ENCODE peak calls at places on chromosomes 5 and 9, in five cellular contexts. R is GM12865; T is CD8-positive, alpha-beta T cell; S is breast epithelium; Z is BJ. G is an unnamed sample.

GRCh38 chr5:36874465-36874864 is 2.1 kb upstream of the NIPBL start:
- DNase-seq in R (no peak), T (no peak), S (no peak), Z (no peak), G (no peak)

GRCh38 chr5:4700082-4700481 is 440.0 kb upstream of the ADAMTS16 start:
- DNase-seq in R (peak), T (no peak), S (peak), Z (no peak), G (no peak)

GRCh38 chr5:1551913-1552312 is 28.2 kb upstream of the LPCAT1 start:
- DNase-seq in R (no peak), T (no peak), S (peak), Z (no peak), G (no peak)

GRCh38 chr5:126334755-126335154 is 88.5 kb upstream of the GRAMD2B start:
- DNase-seq in R (no peak), T (no peak), S (no peak), Z (no peak), G (no peak)

GRCh38 chr5:31781772-31782171 is 142.8 kb downstream of the PDZD2 start:
- DNase-seq in R (no peak), T (no peak), S (no peak), Z (no peak), G (no peak)

GRCh38 chr5:177366528-177367322 is 9.0 kb downstream of the RGS14 start:
- DNase-seq in R (no peak), T (no peak), S (peak), Z (peak), G (no peak)

GRCh38 chr9:27355166-27355565 is 58.2 kb upstream of the EQTN start:
- DNase-seq in R (no peak), T (no peak), S (no peak), Z (no peak), G (no peak)

GRCh38 chr9:935348-935965 is 41.0 kb upstream of the DMRT3 start:
- DNase-seq in R (no peak), T (no peak), S (no peak), Z (no peak), G (no peak)

GRCh38 chr5:57592236-57592635 is 109.6 kb upstream of the ACTBL2 start:
- DNase-seq in R (no peak), T (no peak), S (no peak), Z (no peak), G (no peak)

GRCh38 chr5:912356-913091 is 19.8 kb downstream of the TRIP13 start:
- DNase-seq in R (no peak), T (peak), S (peak), Z (peak), G (peak)

GRCh38 chr5:133788121-133788520 is 175.8 kb upstream of the FSTL4 start:
- DNase-seq in R (no peak), T (no peak), S (no peak), Z (no peak), G (no peak)

GRCh38 chr9:110125207-110125751 is 82.7 kb downstream of the C9orf152 start:
- DNase-seq in R (no peak), T (no peak), S (peak), Z (peak), G (peak)

GRCh38 chr9:132908635-132909034 is 29.9 kb downstream of the SPACA9 start:
- DNase-seq in R (no peak), T (peak), S (no peak), Z (no peak), G (no peak)

GRCh38 chr5:169801324-169801777 is 164.3 kb downstream of the DOCK2 start:
- DNase-seq in R (peak), T (no peak), S (no peak), Z (no peak), G (no peak)

GRCh38 chr9:93673271-93673843 is 97.0 kb downstream of the PHF2 start:
- DNase-seq in R (no peak), T (peak), S (peak), Z (no peak), G (no peak)

GRCh38 chr9:126756876-126757415 is 47.9 kb upstream of the ZBTB43 start:
- DNase-seq in R (no peak), T (no peak), S (peak), Z (no peak), G (no peak)

GRCh38 chr5:176810084-176810597 is at the start of gene UNC5A:
- DNase-seq in R (peak), T (peak), S (no peak), Z (no peak), G (no peak)

GRCh38 chr9:112747094-112747493 is 3.5 kb upstream of the SNX30 start:
- DNase-seq in R (no peak), T (no peak), S (no peak), Z (no peak), G (no peak)

GRCh38 chr5:4442221-4442620 is 697.9 kb upstream of the ADAMTS16 start:
- DNase-seq in R (no peak), T (no peak), S (no peak), Z (no peak), G (no peak)

GRCh38 chr5:31990701-31991110 is 183.4 kb downstream of the GOLPH3 start:
- DNase-seq in R (no peak), T (no peak), S (no peak), Z (peak), G (no peak)

GRCh38 chr5:171893290-171893890 is 107.8 kb downstream of the SMIM23 start:
- DNase-seq in R (no peak), T (no peak), S (no peak), Z (peak), G (peak)

GRCh38 chr9:4320021-4320420 is 20.2 kb upstream of the GLIS3 start:
- DNase-seq in R (no peak), T (no peak), S (no peak), Z (no peak), G (no peak)

GRCh38 chr9:109463924-109464625 is 34.0 kb downstream of the PTPN3 start:
- DNase-seq in R (peak), T (no peak), S (no peak), Z (no peak), G (no peak)

GRCh38 chr5:155871623-155872022 is 455.3 kb upstream of the SGCD start:
- DNase-seq in R (no peak), T (no peak), S (no peak), Z (no peak), G (no peak)

GRCh38 chr5:144328505-144328904 is 157.8 kb downstream of the KCTD16 start:
- DNase-seq in R (no peak), T (no peak), S (no peak), Z (no peak), G (no peak)

GRCh38 chr9:34995288-34996060 is 5.9 kb downstream of the DNAJB5 start:
- DNase-seq in R (no peak), T (no peak), S (no peak), Z (no peak), G (no peak)

GRCh38 chr9:114362394-114362793 is 25.4 kb downstream of the AKNA start:
- DNase-seq in R (no peak), T (no peak), S (no peak), Z (no peak), G (no peak)

GRCh38 chr9:114030364-114030763 is 47.7 kb downstream of the AMBP start:
- DNase-seq in R (no peak), T (no peak), S (peak), Z (no peak), G (no peak)

GRCh38 chr5:55600536-55601208 is 65.9 kb upstream of the PLPP1 start:
- DNase-seq in R (no peak), T (no peak), S (no peak), Z (no peak), G (no peak)

GRCh38 chr9:137390553-137391410 is 32.2 kb downstream of the EXD3 start:
- DNase-seq in R (no peak), T (no peak), S (no peak), Z (no peak), G (no peak)

GRCh38 chr5:132260051-132260450 is 2.6 kb downstream of the PDLIM4 start:
- DNase-seq in R (no peak), T (no peak), S (peak), Z (no peak), G (no peak)

GRCh38 chr5:39352931-39353330 is 11.4 kb downstream of the C9 start:
- DNase-seq in R (no peak), T (no peak), S (no peak), Z (no peak), G (no peak)

GRCh38 chr5:95955996-95956899 is 5.4 kb downstream of the ELL2 start:
- DNase-seq in R (peak), T (no peak), S (no peak), Z (no peak), G (no peak)
- H3K4me3 ChIP-seq in R (no peak), T (no peak), S (no peak), Z (peak), G (peak)

DNA sequence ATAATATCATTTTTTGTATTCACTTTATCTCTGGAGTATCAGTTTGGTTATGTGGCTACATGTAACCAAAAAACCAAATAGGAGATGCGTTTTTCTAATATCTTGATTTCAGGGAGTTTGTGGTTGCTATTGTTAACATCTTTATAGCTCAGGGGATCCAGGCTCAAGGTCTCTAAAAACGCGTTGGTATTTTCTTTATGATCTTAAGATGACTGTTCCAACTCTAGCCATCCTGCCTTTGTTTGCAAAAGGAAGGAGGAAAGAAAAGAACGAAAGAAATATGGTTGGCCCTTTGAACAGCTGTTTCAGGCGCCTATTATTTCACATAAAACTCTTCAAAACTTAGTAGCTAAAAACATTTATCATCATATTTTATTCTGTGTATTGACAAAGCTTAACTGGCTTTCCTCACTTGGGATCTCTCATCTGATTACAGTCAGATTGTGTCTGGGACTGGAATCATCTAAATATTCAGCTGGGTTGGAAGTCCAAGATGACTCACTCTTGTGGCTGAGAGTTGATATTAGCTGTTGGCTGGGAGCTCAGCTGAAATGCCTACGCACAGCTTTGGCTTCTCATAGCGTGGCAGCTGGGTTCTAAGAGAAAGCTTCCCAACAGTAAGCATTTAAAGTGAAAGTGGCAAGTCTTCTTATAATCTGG is 60.1 kb downstream of the FAM174A start:
- DNase-seq in R (peak), T (no peak), S (no peak), Z (peak), G (peak)
- H3K4me3 ChIP-seq in R (no peak), T (no peak), S (no peak), Z (no peak), G (peak)

GRCh38 chr9:18352716-18353115 is 121.2 kb upstream of the ADAMTSL1 start:
- DNase-seq in R (no peak), T (no peak), S (no peak), Z (no peak), G (no peak)

GRCh38 chr9:18357321-18357720 is 116.6 kb upstream of the ADAMTSL1 start:
- DNase-seq in R (no peak), T (no peak), S (no peak), Z (no peak), G (no peak)

GRCh38 chr9:18350036-18350435 is 123.9 kb upstream of the ADAMTSL1 start:
- DNase-seq in R (no peak), T (no peak), S (peak), Z (no peak), G (no peak)

GRCh38 chr9:18351216-18351615 is 122.7 kb upstream of the ADAMTSL1 start:
- DNase-seq in R (no peak), T (no peak), S (no peak), Z (no peak), G (no peak)

GRCh38 chr9:18353473-18353872 is 120.5 kb upstream of the ADAMTSL1 start:
- DNase-seq in R (no peak), T (no peak), S (no peak), Z (no peak), G (no peak)
- H3K4me3 ChIP-seq in R (no peak), T (no peak), S (no peak), Z (no peak), G (no peak)

DNA sequence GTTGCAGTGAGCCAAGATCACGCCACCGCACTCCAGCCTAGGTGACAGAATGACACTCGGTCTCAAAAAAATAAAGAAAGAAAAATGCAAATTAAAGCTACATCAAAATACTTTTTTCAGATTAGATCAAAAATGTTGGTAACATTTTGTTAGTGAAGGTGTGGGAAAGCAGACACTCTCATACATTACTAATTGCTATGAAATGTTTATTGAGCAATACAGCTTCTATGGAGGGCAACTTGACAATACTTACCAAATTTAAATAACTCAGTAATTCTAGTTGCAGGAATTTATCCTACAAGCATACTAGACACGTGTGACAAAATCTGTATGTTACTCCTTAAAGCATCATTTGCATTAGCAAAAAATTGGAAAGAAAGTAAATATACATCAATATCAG is 4.1 kb downstream of the TRIM23 start:
- DNase-seq in R (no peak), T (no peak), S (no peak), Z (no peak), G (no peak)
- H3K4me3 ChIP-seq in R (no peak), T (no peak), S (no peak), Z (no peak), G (no peak)

GRCh38 chr5:110817437-110817836 is 78.6 kb downstream of the SLC25A46 start:
- DNase-seq in R (no peak), T (no peak), S (no peak), Z (no peak), G (no peak)
- H3K4me3 ChIP-seq in R (no peak), T (no peak), S (no peak), Z (no peak), G (no peak)

GRCh38 chr9:81819859-81820546 is 108.2 kb upstream of the SPATA31D4 start:
- DNase-seq in R (no peak), T (no peak), S (no peak), Z (peak), G (no peak)

GRCh38 chr9:81815781-81816180 is 112.4 kb upstream of the SPATA31D4 start:
- DNase-seq in R (no peak), T (no peak), S (no peak), Z (no peak), G (no peak)

GRCh38 chr9:81814404-81814793 is 113.8 kb upstream of the SPATA31D4 start:
- DNase-seq in R (no peak), T (no peak), S (no peak), Z (no peak), G (no peak)

GRCh38 chr9:81814794-81815464 is 113.3 kb upstream of the SPATA31D4 start:
- DNase-seq in R (peak), T (no peak), S (no peak), Z (no peak), G (no peak)
- H3K4me3 ChIP-seq in R (no peak), T (no peak), S (no peak), Z (no peak), G (no peak)

G was measured in AG04450.